ENCODE peak calls at places on chromosome 9, in seven cellular contexts. X is H9, Y is neuronal stem cell, N is IMR-90, D is H1, L is trophoblast cell, M is mesenchymal stem cell. F is an unnamed sample.

GRCh38 chr9:118444403-118444802 is 740.2 kb downstream of the TLR4 start:
- DNase-seq in X (no peak), Y (no peak), N (no peak), D (no peak), L (no peak), M (no peak), F (no peak)

GRCh38 chr9:128128836-128129590 is 1.5 kb upstream of the PTGES2 start:
- DNase-seq in X (no peak), Y (no peak), N (no peak), D (no peak), L (no peak), M (no peak), F (no peak)

GRCh38 chr9:76789850-76790249 is 25.6 kb downstream of the PCA3 start:
- DNase-seq in X (no peak), Y (no peak), N (no peak), D (no peak), L (no peak), M (no peak), F (no peak)

GRCh38 chr9:129716091-129716490 is 36.8 kb downstream of the PTGES start:
- DNase-seq in X (no peak), Y (no peak), N (peak; percentile 51), D (no peak), L (no peak), M (no peak), F (no peak)

GRCh38 chr9:124423155-124423554 is 7.9 kb upstream of the PSMB7 start:
- DNase-seq in X (no peak), Y (no peak), N (no peak), D (no peak), L (no peak), M (no peak), F (no peak)

GRCh38 chr9:124251188-124251587 is 6.6 kb upstream of the NEK6 start:
- DNase-seq in X (no peak), Y (no peak), N (no peak), D (no peak), L (no peak), M (no peak), F (no peak)

GRCh38 chr9:4009006-4009511 is 290.8 kb downstream of the GLIS3 start:
- DNase-seq in X (no peak), Y (no peak), N (peak; percentile 81), D (no peak), L (no peak), M (no peak), F (no peak)

GRCh38 chr9:127451681-127452480 is 571 bp downstream of the LRSAM1 start:
- DNase-seq in X (peak; percentile 68), Y (no peak), N (peak; percentile 57), D (no peak), L (no peak), M (peak; percentile 80), F (peak; percentile 59)

GRCh38 chr9:126754436-126755324 is 50.2 kb upstream of the ZBTB43 start:
- DNase-seq in X (no peak), Y (no peak), N (no peak), D (no peak), L (no peak), M (no peak), F (no peak)

GRCh38 chr9:126667190-126668055 is 53.7 kb downstream of the LMX1B start:
- DNase-seq in X (no peak), Y (no peak), N (no peak), D (no peak), L (no peak), M (no peak), F (no peak)

GRCh38 chr9:105341784-105342183 is 97.3 kb downstream of the SLC44A1 start:
- DNase-seq in X (no peak), Y (no peak), N (peak; percentile 56), D (no peak), L (no peak), M (peak; percentile 52), F (no peak)

GRCh38 chr9:131673531-131673930 is 66.3 kb downstream of the RAPGEF1 start:
- DNase-seq in X (no peak), Y (no peak), N (no peak), D (no peak), L (no peak), M (no peak), F (no peak)

GRCh38 chr9:131676431-131676972 is 63.4 kb downstream of the RAPGEF1 start:
- DNase-seq in X (no peak), Y (no peak), N (no peak), D (no peak), L (no peak), M (no peak), F (no peak)

GRCh38 chr9:131674425-131675421 is 65.2 kb downstream of the RAPGEF1 start:
- DNase-seq in X (no peak), Y (no peak), N (no peak), D (no peak), L (peak; percentile 92), M (no peak), F (no peak)

GRCh38 chr9:131677051-131677444 is 62.8 kb downstream of the RAPGEF1 start:
- DNase-seq in X (no peak), Y (no peak), N (peak; percentile 55), D (no peak), L (no peak), M (peak; percentile 68), F (no peak)

GRCh38 chr9:131675437-131676022 is 64.3 kb downstream of the RAPGEF1 start:
- DNase-seq in X (no peak), Y (no peak), N (no peak), D (no peak), L (peak; percentile 86), M (no peak), F (no peak)
- H4K8ac ChIP-seq in X (no peak overlapping the region), Y (no peak overlapping the region), N (no peak overlapping the region), D (no peak overlapping the region), L (peak overlapping the region; percentile 78), M (no peak overlapping the region), F (no peak overlapping the region)

DNA sequence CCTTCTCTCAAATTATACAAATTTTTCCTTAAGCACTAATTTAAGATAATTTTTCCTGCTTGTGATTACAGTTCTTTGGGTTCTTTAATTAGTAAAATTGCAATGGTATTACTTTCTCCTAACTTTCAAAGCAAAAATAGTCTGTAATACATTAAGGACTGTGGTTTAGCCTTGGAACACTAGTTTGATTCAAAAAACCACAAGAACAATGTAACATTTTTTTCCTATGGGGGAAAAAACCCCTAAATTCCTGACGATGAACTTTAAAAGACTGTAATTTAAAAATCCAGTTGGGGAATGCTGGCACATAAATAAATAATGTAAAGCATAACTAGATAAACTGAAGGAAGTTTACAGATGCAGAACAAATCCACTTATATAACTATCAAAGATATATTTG is 65.3 kb downstream of the CDC14B start:
- DNase-seq in X (no peak), Y (no peak), N (peak; percentile 43), D (no peak), L (no peak), M (no peak), F (no peak)
- H3K18ac ChIP-seq in X (no peak overlapping the region), Y (no peak overlapping the region), N (no peak overlapping the region), D (no peak overlapping the region), L (no peak overlapping the region), M (no peak overlapping the region), F (no peak overlapping the region)

GRCh38 chr9:90070056-90070455 is 465.2 kb downstream of the GADD45G start:
- DNase-seq in X (no peak), Y (no peak), N (no peak), D (no peak), L (no peak), M (no peak), F (no peak)

GRCh38 chr9:90073551-90073950 is 468.7 kb downstream of the GADD45G start:
- DNase-seq in X (no peak), Y (no peak), N (no peak), D (no peak), L (no peak), M (no peak), F (no peak)

GRCh38 chr9:90069107-90069506 is 464.3 kb downstream of the GADD45G start:
- DNase-seq in X (no peak), Y (no peak), N (no peak), D (no peak), L (no peak), M (no peak), F (no peak)

GRCh38 chr9:90070469-90070868 is 465.7 kb downstream of the GADD45G start:
- DNase-seq in X (no peak), Y (no peak), N (no peak), D (no peak), L (no peak), M (no peak), F (no peak)

GRCh38 chr9:90071257-90071656 is 466.4 kb downstream of the GADD45G start:
- DNase-seq in X (no peak), Y (no peak), N (no peak), D (no peak), L (no peak), M (no peak), F (no peak)
- H4K8ac ChIP-seq in X (no peak overlapping the region), Y (no peak overlapping the region), N (no peak overlapping the region), D (no peak overlapping the region), L (no peak overlapping the region), M (no peak overlapping the region), F (no peak overlapping the region)

GRCh38 chr9:81320909-81321482 is 368.4 kb downstream of the TLE1 start:
- DNase-seq in X (no peak), Y (no peak), N (no peak), D (no peak), L (no peak), M (no peak), F (no peak)
- H3K18ac ChIP-seq in X (no peak overlapping the region), Y (no peak overlapping the region), N (no peak overlapping the region), D (no peak overlapping the region), L (no peak overlapping the region), M (no peak overlapping the region), F (no peak overlapping the region)

GRCh38 chr9:18504707-18505106 is 30.8 kb downstream of the ADAMTSL1 start:
- DNase-seq in X (peak; percentile 67), Y (peak; percentile 8), N (no peak), D (peak; percentile 27), L (no peak), M (no peak), F (no peak)
- H4K8ac ChIP-seq in X (no peak overlapping the region), Y (no peak overlapping the region), N (no peak overlapping the region), D (no peak overlapping the region), L (no peak overlapping the region), M (no peak overlapping the region), F (no peak overlapping the region)

GRCh38 chr9:113756476-113757198 is 119.5 kb upstream of the ZNF618 start:
- DNase-seq in X (no peak), Y (no peak), N (no peak), D (no peak), L (no peak), M (no peak), F (no peak)
- H3K18ac ChIP-seq in X (no peak overlapping the region), Y (no peak overlapping the region), N (no peak overlapping the region), D (no peak overlapping the region), L (no peak overlapping the region), M (no peak overlapping the region), F (no peak overlapping the region)

GRCh38 chr9:133191989-133192388 is 17.1 kb downstream of the OBP2B start:
- DNase-seq in X (no peak), Y (no peak), N (no peak), D (no peak), L (no peak), M (no peak), F (no peak)
- H4K8ac ChIP-seq in X (no peak overlapping the region), Y (no peak overlapping the region), N (no peak overlapping the region), D (no peak overlapping the region), L (no peak overlapping the region), M (no peak overlapping the region), F (no peak overlapping the region)

F was measured in mesendoderm.